ENCODE peak calls at places on chromosome X, in six cellular contexts. X is MM.1S, P is GM23248, M is OCI-LY7, H is mammary epithelial cell, O is H9. S is an unnamed sample.

GRCh38 chrX:156004256-156004655 is 6.8 kb downstream of the IL9R start:
- DNase-seq in X (no peak), P (peak; percentile 45), M (no peak), H (no peak), O (no peak), S (peak; percentile 41)

GRCh38 chrX:68043713-68044438 is 389.4 kb downstream of the OPHN1 start:
- DNase-seq in X (peak; percentile 91), P (no peak), M (no peak), H (no peak), O (no peak), S (no peak)

GRCh38 chrX:44785652-44786051 is 58.2 kb upstream of the DUSP21 start:
- DNase-seq in X (no peak), P (peak; percentile 93), M (no peak), H (peak; percentile 67), O (no peak), S (no peak)

GRCh38 chrX:102154218-102154860 is 1.4 kb downstream of the BEX5 start:
- DNase-seq in X (peak; percentile 8), P (no peak), M (no peak), H (no peak), O (peak; percentile 43), S (no peak)

GRCh38 chrX:120301960-120302359 is 9.3 kb downstream of the TMEM255A start:
- DNase-seq in X (peak; percentile 44), P (no peak), M (peak; percentile 19), H (no peak), O (no peak), S (no peak)

GRCh38 chrX:43065978-43066377 is 288.0 kb upstream of the PPP1R2C start:
- DNase-seq in X (no peak), P (no peak), M (no peak), H (peak; percentile 9), O (no peak), S (no peak)

GRCh38 chrX:12890467-12890866 is 16.0 kb upstream of the TLR8 start:
- DNase-seq in X (peak; percentile 79), P (no peak), M (peak; percentile 58), H (no peak), O (no peak), S (no peak)

GRCh38 chrX:136725446-136726104 is 55.2 kb downstream of the ARHGEF6 start:
- DNase-seq in X (no peak), P (peak; percentile 80), M (no peak), H (peak; percentile 33), O (no peak), S (no peak)

GRCh38 chrX:20666316-20666715 is 399.6 kb upstream of the RPS6KA3 start:
- DNase-seq in X (no peak), P (no peak), M (no peak), H (no peak), O (no peak), S (no peak)

GRCh38 chrX:45697591-45697990 is 496.9 kb upstream of the DIPK2B start:
- DNase-seq in X (no peak), P (peak; percentile 89), M (no peak), H (peak; percentile 59), O (no peak), S (peak; percentile 44)

GRCh38 chrX:74371823-74372222 is 49.5 kb upstream of the SLC16A2 start:
- DNase-seq in X (no peak), P (peak; percentile 6), M (no peak), H (no peak), O (no peak), S (no peak)

DNA sequence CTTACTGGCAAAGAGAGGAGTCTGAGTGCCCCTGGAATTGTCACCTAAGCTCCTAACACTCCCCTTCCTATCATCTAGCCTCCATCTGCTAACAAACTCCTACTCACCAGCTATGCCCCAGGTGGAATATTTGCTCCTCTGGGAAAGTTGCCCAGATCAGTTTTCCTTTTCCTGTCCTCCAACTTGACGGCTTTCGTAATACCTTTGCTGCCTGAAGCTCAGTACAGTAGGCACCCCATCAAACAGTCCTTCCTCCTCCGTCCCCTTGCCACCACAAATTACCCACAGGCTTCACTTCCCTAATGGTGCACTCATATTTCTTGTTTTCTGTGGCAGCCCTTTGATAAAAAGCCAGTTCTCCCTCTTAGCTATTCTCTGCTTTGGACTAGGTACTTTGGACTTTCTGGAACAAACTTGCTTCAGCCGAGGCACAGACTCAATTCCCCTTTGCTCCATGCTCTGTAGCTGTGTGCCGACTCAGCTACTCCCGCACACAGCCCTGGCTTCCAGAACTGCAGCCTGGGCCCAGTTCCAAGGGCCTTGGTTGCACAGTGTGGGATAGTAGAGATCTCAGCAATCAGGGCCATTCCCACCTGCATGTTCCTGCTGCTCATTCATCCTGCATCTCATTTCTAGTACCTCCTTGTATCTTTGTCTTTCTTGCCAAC is 605.1 kb downstream of the BCOR start:
- DNase-seq in X (no peak), P (no peak), M (no peak), H (peak; percentile 14), O (no peak), S (no peak)
- H2AFZ ChIP-seq in X (no peak overlapping the region), P (no peak overlapping the region), M (no peak overlapping the region), H (peak overlapping the region; percentile 23), O (no peak overlapping the region), S (no peak overlapping the region)

GRCh38 chrX:78103001-78103634 is 930 bp upstream of the PGK1 start:
- DNase-seq in X (no peak), P (no peak), M (no peak), H (no peak), O (no peak), S (no peak)

GRCh38 chrX:78103656-78104446 is at the start of gene PGK1:
- DNase-seq in X (peak; percentile 95), P (peak; percentile 95), M (peak; percentile 95), H (peak; percentile 94), O (peak; percentile 96), S (peak; percentile 96)

GRCh38 chrX:78105944-78106650 is 2.0 kb downstream of the PGK1 start:
- DNase-seq in X (peak; percentile 34), P (peak; percentile 26), M (no peak), H (no peak), O (no peak), S (no peak)

GRCh38 chrX:78106651-78106986 is 2.6 kb downstream of the PGK1 start:
- DNase-seq in X (no peak), P (no peak), M (no peak), H (no peak), O (no peak), S (no peak)

DNA sequence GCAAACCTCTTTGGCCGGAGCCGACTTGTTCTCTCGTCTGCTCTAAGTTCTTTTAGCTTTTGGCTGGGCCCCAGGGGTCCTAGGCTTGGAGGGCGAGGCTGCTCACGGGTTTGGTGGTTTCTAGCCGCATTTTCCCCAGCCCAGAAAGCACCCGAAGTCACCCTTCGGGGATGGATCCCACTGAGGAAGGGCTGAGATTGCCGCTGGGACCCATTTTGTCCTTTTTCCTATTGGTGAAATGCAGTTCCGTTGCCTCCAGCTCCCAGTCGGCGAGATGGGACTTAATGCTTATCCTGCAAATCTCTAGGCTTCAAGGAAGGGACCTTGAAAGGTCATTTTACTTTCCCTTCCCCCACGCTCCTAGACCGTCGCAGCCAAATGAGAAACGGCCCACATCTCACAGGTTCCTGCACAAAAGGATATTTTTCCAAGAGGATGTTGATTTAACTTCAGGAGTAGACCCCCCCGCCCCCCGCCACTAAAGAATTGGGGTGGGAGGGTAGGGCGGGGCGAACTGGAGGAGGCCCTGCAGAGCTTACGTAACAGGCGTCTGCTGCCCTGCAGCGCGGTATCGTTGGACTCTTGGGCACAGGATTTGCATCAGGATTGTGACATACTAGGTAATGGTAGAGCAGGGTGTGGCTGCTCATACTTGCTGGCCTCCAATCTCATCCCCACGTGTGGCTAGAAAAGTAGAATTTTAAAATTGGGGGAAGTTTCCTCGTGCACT is 564 bp downstream of the PGK1 start:
- DNase-seq in X (peak; percentile 53), P (peak; percentile 75), M (peak; percentile 56), H (peak; percentile 46), O (no peak), S (peak; percentile 45)
- H2AFZ ChIP-seq in X (no peak overlapping the region), P (peak overlapping the region; percentile 68), M (peak overlapping the region; percentile 10), H (peak overlapping the region; percentile 43), O (no peak overlapping the region), S (peak overlapping the region; percentile 91)

GRCh38 chrX:24494544-24495113 is 29.5 kb downstream of the PDK3 start:
- DNase-seq in X (no peak), P (peak; percentile 5), M (no peak), H (peak; percentile 81), O (no peak), S (peak; percentile 37)

GRCh38 chrX:24487576-24487975 is 22.5 kb downstream of the PDK3 start:
- DNase-seq in X (no peak), P (no peak), M (no peak), H (no peak), O (no peak), S (no peak)

GRCh38 chrX:24495700-24496099 is 30.6 kb downstream of the PDK3 start:
- DNase-seq in X (no peak), P (no peak), M (no peak), H (no peak), O (no peak), S (no peak)

GRCh38 chrX:24493740-24494543 is 28.9 kb downstream of the PDK3 start:
- DNase-seq in X (no peak), P (no peak), M (no peak), H (no peak), O (peak; percentile 70), S (peak; percentile 37)

GRCh38 chrX:24491741-24492140 is 26.7 kb downstream of the PDK3 start:
- DNase-seq in X (no peak), P (no peak), M (no peak), H (no peak), O (peak; percentile 51), S (no peak)
- H2AFZ ChIP-seq in X (no peak overlapping the region), P (no peak overlapping the region), M (no peak overlapping the region), H (no peak overlapping the region), O (no peak overlapping the region), S (no peak overlapping the region)

GRCh38 chrX:1599791-1600405 is 8.5 kb downstream of the AKAP17A start:
- DNase-seq in X (no peak), P (no peak), M (no peak), H (no peak), O (no peak), S (no peak)
- H2AFZ ChIP-seq in X (no peak overlapping the region), P (no peak overlapping the region), M (no peak overlapping the region), H (no peak overlapping the region), O (no peak overlapping the region), S (no peak overlapping the region)

GRCh38 chrX:148381603-148382002 is 118.8 kb upstream of the AFF2 start:
- DNase-seq in X (peak; percentile 26), P (no peak), M (peak; percentile 36), H (no peak), O (no peak), S (no peak)
- H2AFZ ChIP-seq in X (peak overlapping the region; percentile 93), P (no peak overlapping the region), M (peak overlapping the region; percentile 94), H (no peak overlapping the region), O (no peak overlapping the region), S (no peak overlapping the region)

GRCh38 chrX:72393836-72394517 is 88.3 kb upstream of the CITED1 start:
- DNase-seq in X (no peak), P (no peak), M (no peak), H (no peak), O (no peak), S (no peak)
- H2AFZ ChIP-seq in X (no peak overlapping the region), P (no peak overlapping the region), M (no peak overlapping the region), H (no peak overlapping the region), O (no peak overlapping the region), S (no peak overlapping the region)

S was measured in PC-9.